ENCODE peak calls at places on chromosome 12, in eight cellular contexts. O, D, I, E, X, K, T and N are unnamed samples.

GRCh38 chr12:113723631-113724030 is 242.5 kb downstream of the RBM19 start:
- DNase-seq in O (no peak), D (no peak), I (no peak), E (no peak), X (no peak), K (no peak), T (no peak), N (no peak)

GRCh38 chr12:22399464-22399863 is 65.0 kb upstream of the ST8SIA1 start:
- DNase-seq in O (no peak), D (no peak), I (no peak), E (no peak), X (no peak), K (no peak), T (no peak), N (no peak)

GRCh38 chr12:28172434-28173030 is 17.7 kb upstream of the CCDC91 start:
- DNase-seq in O (peak), D (no peak), I (no peak), E (no peak), X (no peak), K (no peak), T (peak), N (no peak)

GRCh38 chr12:99680276-99680675 is 32.7 kb downstream of the GARIN6 start:
- DNase-seq in O (no peak), D (no peak), I (no peak), E (no peak), X (no peak), K (no peak), T (no peak), N (no peak)

GRCh38 chr12:27807063-27807703 is 27.1 kb upstream of the MANSC4 start:
- DNase-seq in O (no peak), D (no peak), I (no peak), E (no peak), X (no peak), K (no peak), T (no peak), N (no peak)

GRCh38 chr12:65720739-65721138 is 103.5 kb upstream of the HMGA2 start:
- DNase-seq in O (no peak), D (no peak), I (no peak), E (no peak), X (no peak), K (no peak), T (no peak), N (no peak)

GRCh38 chr12:101127521-101128219 is 82.4 kb downstream of the SLC5A8 start:
- DNase-seq in O (no peak), D (no peak), I (no peak), E (no peak), X (no peak), K (peak), T (peak), N (no peak)

GRCh38 chr12:23771230-23771949 is 178.1 kb downstream of the SOX5 start:
- DNase-seq in O (no peak), D (no peak), I (no peak), E (no peak), X (no peak), K (no peak), T (no peak), N (no peak)

GRCh38 chr12:112908548-112908947 is 1.8 kb downstream of the OAS1 start:
- DNase-seq in O (no peak), D (no peak), I (no peak), E (no peak), X (no peak), K (no peak), T (no peak), N (no peak)

GRCh38 chr12:69527506-69528272 is 57.5 kb downstream of the FRS2 start:
- DNase-seq in O (no peak), D (no peak), I (no peak), E (no peak), X (no peak), K (no peak), T (peak), N (no peak)

GRCh38 chr12:93616584-93617101 is 44.2 kb downstream of the SOCS2 start:
- DNase-seq in O (no peak), D (no peak), I (no peak), E (no peak), X (no peak), K (no peak), T (peak), N (no peak)

GRCh38 chr12:2673966-2674810 is 120.6 kb upstream of the FKBP4 start:
- DNase-seq in O (peak), D (peak), I (no peak), E (no peak), X (no peak), K (no peak), T (no peak), N (peak)
- TF ChIP-seq CTCF in O (no peak), D (no peak), I (no peak), E (no peak), X (no peak), K (no peak), T (peak), N (no peak)

DNA sequence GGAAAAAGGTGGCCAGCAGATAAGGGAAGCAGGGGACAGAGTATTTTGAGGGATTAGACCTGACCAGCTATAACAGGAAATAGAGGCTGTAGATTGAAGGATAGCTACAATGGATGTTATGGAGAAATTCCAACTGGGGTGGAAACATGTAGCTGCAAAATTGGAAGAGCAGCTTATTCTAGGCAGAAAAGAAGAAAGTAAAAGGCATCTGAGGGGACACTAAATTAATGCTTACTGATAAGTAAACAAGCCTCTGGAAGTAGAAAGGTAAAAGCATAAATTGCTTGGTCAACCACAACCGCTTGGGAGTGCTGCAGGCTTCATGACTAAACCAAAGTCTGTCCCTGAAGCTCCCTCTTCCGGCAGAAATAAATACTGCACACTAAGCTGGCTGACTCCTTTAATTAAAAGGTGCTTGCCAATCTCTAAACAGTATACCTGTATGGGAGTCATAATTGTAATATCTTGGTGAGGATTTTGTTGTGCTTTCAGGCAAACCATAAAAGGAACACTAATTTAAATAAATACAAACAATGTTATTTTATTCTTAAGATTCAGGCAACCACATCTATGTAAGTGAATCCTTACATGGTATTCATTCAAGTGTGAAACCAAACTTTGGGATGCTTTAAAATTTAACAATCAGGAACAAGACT is 7.7 kb downstream of the UBC start:
- DNase-seq in O (peak), D (peak), I (peak), E (no peak), X (peak), K (peak), T (peak), N (peak)
- TF ChIP-seq POLR2A in O (no peak), D (no peak), I (no peak), E (no peak), X (no peak), K (no peak), T (no peak), N (no peak)

GRCh38 chr12:104181313-104181712 is 34.3 kb upstream of the TXNRD1 start:
- DNase-seq in O (no peak), D (no peak), I (peak), E (no peak), X (no peak), K (no peak), T (peak), N (no peak)

GRCh38 chr12:104175726-104176247 is 37.8 kb upstream of the NFYB start:
- DNase-seq in O (no peak), D (no peak), I (peak), E (no peak), X (no peak), K (no peak), T (no peak), N (no peak)

GRCh38 chr12:104177336-104177662 is 38.3 kb upstream of the TXNRD1 start:
- DNase-seq in O (no peak), D (no peak), I (no peak), E (no peak), X (no peak), K (no peak), T (no peak), N (no peak)

GRCh38 chr12:104180389-104180788 is 35.2 kb upstream of the TXNRD1 start:
- DNase-seq in O (no peak), D (no peak), I (peak), E (no peak), X (no peak), K (no peak), T (no peak), N (no peak)

DNA sequence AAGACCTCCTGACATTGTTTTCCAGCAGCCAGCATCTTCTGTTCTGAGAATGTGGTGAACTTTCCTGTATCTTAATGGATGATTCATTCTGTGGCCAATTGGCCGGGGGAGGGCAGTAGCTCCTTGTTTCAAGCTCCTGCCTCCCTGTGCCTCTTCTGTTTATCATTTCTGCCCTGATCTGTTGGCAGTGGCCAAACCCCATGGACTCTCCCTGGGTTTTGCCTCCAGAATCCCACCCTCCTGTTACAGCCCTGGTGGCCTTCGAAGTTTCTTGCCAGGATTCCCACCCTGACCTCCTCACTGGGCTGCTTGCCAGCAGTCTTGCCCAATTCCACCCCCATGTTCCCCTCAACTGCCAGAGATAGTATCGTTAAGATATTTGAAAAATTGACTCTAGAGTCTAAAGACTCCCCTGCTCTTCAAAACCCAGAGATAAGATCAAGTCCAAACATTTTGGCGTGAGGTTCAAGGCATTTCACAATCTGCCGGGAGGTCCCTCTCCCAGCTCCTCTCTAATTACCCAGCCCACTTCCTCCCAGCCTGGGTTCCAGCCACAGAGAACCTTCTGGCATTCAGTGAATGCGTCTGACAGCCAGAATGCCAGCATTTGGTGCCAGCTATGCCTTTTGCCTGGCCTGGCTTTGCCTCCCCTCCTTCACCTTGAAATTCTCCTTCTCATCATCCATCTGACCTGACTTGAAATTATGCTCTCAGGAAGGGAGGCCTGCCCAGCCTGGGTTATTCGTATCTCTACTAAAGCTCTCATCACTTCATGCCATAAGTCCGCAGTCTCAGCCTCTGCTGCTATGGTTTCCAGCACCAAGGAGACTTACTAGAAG is 37.7 kb upstream of the TXNRD1 start:
- DNase-seq in O (peak), D (peak), I (peak), E (no peak), X (peak), K (peak), T (peak), N (peak)
- TF ChIP-seq CTCF in O (no peak), D (peak), I (peak), E (no peak), X (peak), K (no peak), T (peak), N (no peak)

GRCh38 chr12:120538281-120539156 is 4.4 kb downstream of the RNF10 start:
- DNase-seq in O (peak), D (peak), I (peak), E (no peak), X (no peak), K (no peak), T (peak), N (no peak)
- TF ChIP-seq POLR2A in O (no peak), D (no peak), I (no peak), E (no peak), X (no peak), K (no peak), T (no peak), N (no peak)

DNA sequence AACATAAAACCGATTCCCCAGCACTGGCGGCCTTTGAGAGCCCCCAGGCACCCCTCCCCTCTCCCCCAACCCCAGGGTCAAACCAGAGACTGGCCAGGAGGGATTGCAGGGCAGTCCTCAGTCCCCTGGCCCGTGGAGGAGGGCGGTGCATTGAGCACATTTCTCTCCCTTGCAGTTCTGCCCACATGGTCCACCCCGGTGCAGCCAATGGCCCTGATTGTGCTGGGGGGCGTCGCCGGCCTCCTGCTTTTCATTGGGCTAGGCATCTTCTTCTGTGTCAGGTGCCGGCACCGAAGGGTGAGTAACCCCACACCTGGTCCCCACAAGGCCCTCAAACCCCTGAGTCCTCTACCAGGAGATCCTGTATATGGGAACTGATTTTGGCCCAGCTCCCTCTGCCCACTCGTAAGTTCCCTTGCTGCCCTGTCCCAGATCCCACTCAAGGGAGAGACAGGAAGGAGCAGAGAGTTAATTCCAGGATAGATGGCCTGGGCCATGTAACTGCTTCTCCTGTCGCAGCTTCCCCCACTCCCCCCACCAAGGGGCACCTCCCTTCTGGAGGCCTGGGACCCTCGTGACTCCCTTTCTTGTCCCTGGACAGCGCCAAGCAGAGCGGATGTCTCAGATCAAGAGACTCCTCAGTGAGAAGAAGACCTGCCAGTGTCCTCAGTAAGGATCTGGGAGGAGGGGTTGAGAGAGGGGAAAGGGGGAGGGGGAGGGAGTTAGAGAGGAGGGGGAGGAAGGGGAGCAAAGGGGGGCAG is 3.2 kb upstream of the GPR162 start:
- DNase-seq in O (no peak), D (no peak), I (no peak), E (no peak), X (no peak), K (no peak), T (no peak), N (no peak)
- TF ChIP-seq CTCF in O (no peak), D (no peak), I (no peak), E (no peak), X (no peak), K (no peak), T (no peak), N (no peak)

GRCh38 chr12:31752450-31752849 is 23.6 kb upstream of the AMN1 start:
- DNase-seq in O (no peak), D (no peak), I (no peak), E (no peak), X (no peak), K (no peak), T (no peak), N (no peak)

GRCh38 chr12:31745242-31745641 is 16.4 kb upstream of the AMN1 start:
- DNase-seq in O (no peak), D (no peak), I (no peak), E (no peak), X (no peak), K (no peak), T (no peak), N (no peak)

GRCh38 chr12:31750747-31751039 is 21.9 kb upstream of the AMN1 start:
- DNase-seq in O (no peak), D (no peak), I (no peak), E (no peak), X (no peak), K (no peak), T (no peak), N (no peak)

GRCh38 chr12:31749024-31749704 is 20.3 kb upstream of the AMN1 start:
- DNase-seq in O (peak), D (peak), I (peak), E (no peak), X (no peak), K (no peak), T (peak), N (peak)
- TF ChIP-seq POLR2A in O (no peak), D (no peak), I (no peak), E (no peak), X (no peak), K (no peak), T (no peak), N (no peak)

GRCh38 chr12:121894633-121895032 is 6.0 kb downstream of the PSMD9 start:
- DNase-seq in O (no peak), D (peak), I (no peak), E (no peak), X (no peak), K (peak), T (peak), N (no peak)
- TF ChIP-seq CTCF in O (no peak), D (peak), I (no peak), E (no peak), X (no peak), K (no peak), T (peak), N (no peak)

GRCh38 chr12:76043377-76043776 is 11.8 kb upstream of the PHLDA1 start:
- DNase-seq in O (no peak), D (no peak), I (no peak), E (no peak), X (no peak), K (no peak), T (no peak), N (no peak)
- TF ChIP-seq POLR2A in O (no peak), D (no peak), I (no peak), E (no peak), X (no peak), K (no peak), T (no peak), N (no peak)

DNA sequence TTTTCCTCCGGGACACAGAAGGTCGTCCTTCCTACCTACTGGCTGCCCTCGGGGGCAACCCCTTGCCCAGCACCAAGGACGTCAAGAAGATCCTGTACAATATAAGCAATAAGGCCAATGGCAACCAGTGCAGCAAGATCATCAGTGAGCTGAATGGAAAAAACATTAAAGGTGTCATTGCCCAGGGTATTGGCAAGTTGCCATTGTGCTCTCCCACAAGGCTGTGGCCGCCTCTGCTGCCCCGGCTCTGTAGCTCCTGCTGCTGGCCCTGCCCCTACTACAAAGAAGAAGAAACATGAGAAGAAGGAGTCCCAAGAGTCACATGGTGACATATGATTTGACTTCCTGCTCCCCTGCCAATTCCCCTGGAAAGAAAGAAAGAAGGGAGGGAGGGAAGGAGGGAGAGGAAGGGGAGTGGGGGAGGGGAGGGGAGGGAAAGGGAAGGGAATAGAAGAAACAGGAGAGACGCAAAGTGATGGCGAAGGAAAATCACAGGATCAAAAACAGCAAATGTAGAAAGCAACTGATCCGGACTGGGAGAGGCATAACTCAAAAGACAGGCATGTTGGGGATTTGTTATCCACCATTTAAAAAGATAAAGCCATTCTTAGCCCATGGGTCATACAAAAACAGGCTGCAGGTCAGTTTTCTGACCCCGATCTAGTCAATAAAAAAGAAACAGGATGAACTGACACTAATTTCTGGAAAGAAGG is 61.3 kb upstream of the RESF1 start:
- DNase-seq in O (peak), D (peak), I (peak), E (no peak), X (no peak), K (no peak), T (no peak), N (no peak)
- TF ChIP-seq CTCF in O (no peak), D (no peak), I (no peak), E (no peak), X (no peak), K (no peak), T (no peak), N (no peak)

GRCh38 chr12:4273651-4274395 is at the start of gene CCND2:
- DNase-seq in O (peak), D (peak), I (peak), E (no peak), X (peak), K (peak), T (peak), N (peak)
- TF ChIP-seq POLR2A in O (no peak), D (peak), I (peak), E (no peak), X (peak), K (peak), T (no peak), N (no peak)